ENCODE peak calls at places on chromosomes 1 and 21, in ten cellular contexts. One of them, this sample, is unnamed.

GRCh38 chr1:247269075-247269580 is 13.3 kb downstream of the VN1R5 start:
- DNase-seq in MM.1S: no peak
- DNase-seq in cardiac muscle cell: no peak
- DNase-seq in KG1: no peak
- DNase-seq in activated CD4-positive, alpha-beta T cell treated with anti-CD3 and anti-CD28 coated beads, Interleukin-2, amount 50 U/mL, for 24 hours: no peak
- DNase-seq in endothelial cell: no peak
- DNase-seq in central memory CD8-positive, alpha-beta T cell: no peak
- DNase-seq in fibroblast of mammary gland: no peak
- DNase-seq in uterus: no peak
- DNase-seq in NB4: no peak
- DNase-seq in this sample: no peak

GRCh38 chr1:17990401-17990800 is 117.2 kb upstream of the IGSF21 start:
- DNase-seq in MM.1S: no peak
- DNase-seq in cardiac muscle cell: no peak
- DNase-seq in KG1: no peak
- DNase-seq in activated CD4-positive, alpha-beta T cell treated with anti-CD3 and anti-CD28 coated beads, Interleukin-2, amount 50 U/mL, for 24 hours: no peak
- DNase-seq in endothelial cell: no peak
- DNase-seq in central memory CD8-positive, alpha-beta T cell: no peak
- DNase-seq in fibroblast of mammary gland: no peak
- DNase-seq in uterus: no peak
- DNase-seq in NB4: no peak
- DNase-seq in this sample: no peak

GRCh38 chr1:207352560-207352959 is 31.1 kb downstream of the CD55 start:
- DNase-seq in MM.1S: no peak
- DNase-seq in cardiac muscle cell: no peak
- DNase-seq in KG1: no peak
- DNase-seq in activated CD4-positive, alpha-beta T cell treated with anti-CD3 and anti-CD28 coated beads, Interleukin-2, amount 50 U/mL, for 24 hours: no peak
- DNase-seq in endothelial cell: no peak
- DNase-seq in central memory CD8-positive, alpha-beta T cell: no peak
- DNase-seq in fibroblast of mammary gland: no peak
- DNase-seq in uterus: no peak
- DNase-seq in NB4: no peak
- DNase-seq in this sample: no peak

GRCh38 chr1:159867322-159868064 is 5.0 kb upstream of the VSIG8 start:
- DNase-seq in MM.1S: no peak
- DNase-seq in cardiac muscle cell: peak
- DNase-seq in KG1: no peak
- DNase-seq in activated CD4-positive, alpha-beta T cell treated with anti-CD3 and anti-CD28 coated beads, Interleukin-2, amount 50 U/mL, for 24 hours: no peak
- DNase-seq in endothelial cell: no peak
- DNase-seq in central memory CD8-positive, alpha-beta T cell: no peak
- DNase-seq in fibroblast of mammary gland: peak
- DNase-seq in uterus: peak
- DNase-seq in NB4: no peak
- DNase-seq in this sample: no peak

GRCh38 chr1:245155186-245156040 is 628 bp downstream of the KIF26B start:
- DNase-seq in MM.1S: no peak
- DNase-seq in cardiac muscle cell: peak
- DNase-seq in KG1: no peak
- DNase-seq in activated CD4-positive, alpha-beta T cell treated with anti-CD3 and anti-CD28 coated beads, Interleukin-2, amount 50 U/mL, for 24 hours: no peak
- DNase-seq in endothelial cell: peak
- DNase-seq in central memory CD8-positive, alpha-beta T cell: no peak
- DNase-seq in fibroblast of mammary gland: no peak
- DNase-seq in uterus: no peak
- DNase-seq in NB4: peak
- DNase-seq in this sample: no peak

GRCh38 chr1:41174170-41174569 is 67.9 kb downstream of the SCMH1 start:
- DNase-seq in MM.1S: no peak
- DNase-seq in cardiac muscle cell: no peak
- DNase-seq in KG1: no peak
- DNase-seq in activated CD4-positive, alpha-beta T cell treated with anti-CD3 and anti-CD28 coated beads, Interleukin-2, amount 50 U/mL, for 24 hours: no peak
- DNase-seq in endothelial cell: no peak
- DNase-seq in central memory CD8-positive, alpha-beta T cell: no peak
- DNase-seq in fibroblast of mammary gland: no peak
- DNase-seq in uterus: no peak
- DNase-seq in NB4: no peak
- DNase-seq in this sample: no peak

GRCh38 chr1:22323141-22323845 is 128.4 kb upstream of the ZBTB40 start:
- DNase-seq in MM.1S: no peak
- DNase-seq in cardiac muscle cell: no peak
- DNase-seq in KG1: no peak
- DNase-seq in activated CD4-positive, alpha-beta T cell treated with anti-CD3 and anti-CD28 coated beads, Interleukin-2, amount 50 U/mL, for 24 hours: no peak
- DNase-seq in endothelial cell: no peak
- DNase-seq in central memory CD8-positive, alpha-beta T cell: no peak
- DNase-seq in fibroblast of mammary gland: no peak
- DNase-seq in uterus: no peak
- DNase-seq in NB4: no peak
- DNase-seq in this sample: no peak

GRCh38 chr21:35460441-35460840 is 411.3 kb upstream of the RUNX1 start:
- DNase-seq in MM.1S: no peak
- DNase-seq in cardiac muscle cell: no peak
- DNase-seq in KG1: no peak
- DNase-seq in activated CD4-positive, alpha-beta T cell treated with anti-CD3 and anti-CD28 coated beads, Interleukin-2, amount 50 U/mL, for 24 hours: no peak
- DNase-seq in endothelial cell: no peak
- DNase-seq in central memory CD8-positive, alpha-beta T cell: no peak
- DNase-seq in fibroblast of mammary gland: no peak
- DNase-seq in uterus: no peak
- DNase-seq in NB4: no peak
- DNase-seq in this sample: no peak

GRCh38 chr1:7404046-7404742 is 366.9 kb upstream of the VAMP3 start:
- DNase-seq in MM.1S: no peak
- DNase-seq in cardiac muscle cell: no peak
- DNase-seq in KG1: no peak
- DNase-seq in activated CD4-positive, alpha-beta T cell treated with anti-CD3 and anti-CD28 coated beads, Interleukin-2, amount 50 U/mL, for 24 hours: no peak
- DNase-seq in endothelial cell: no peak
- DNase-seq in central memory CD8-positive, alpha-beta T cell: peak
- DNase-seq in fibroblast of mammary gland: no peak
- DNase-seq in uterus: no peak
- DNase-seq in NB4: no peak
- DNase-seq in this sample: no peak

GRCh38 chr1:43982798-43983197 is 3.8 kb downstream of the B4GALT2 start:
- DNase-seq in MM.1S: no peak
- DNase-seq in cardiac muscle cell: no peak
- DNase-seq in KG1: no peak
- DNase-seq in activated CD4-positive, alpha-beta T cell treated with anti-CD3 and anti-CD28 coated beads, Interleukin-2, amount 50 U/mL, for 24 hours: no peak
- DNase-seq in endothelial cell: no peak
- DNase-seq in central memory CD8-positive, alpha-beta T cell: no peak
- DNase-seq in fibroblast of mammary gland: peak
- DNase-seq in uterus: no peak
- DNase-seq in NB4: peak
- DNase-seq in this sample: no peak

GRCh38 chr1:62428351-62428750 is 8.5 kb upstream of the USP1 start:
- DNase-seq in MM.1S: no peak
- DNase-seq in cardiac muscle cell: no peak
- DNase-seq in KG1: no peak
- DNase-seq in activated CD4-positive, alpha-beta T cell treated with anti-CD3 and anti-CD28 coated beads, Interleukin-2, amount 50 U/mL, for 24 hours: no peak
- DNase-seq in endothelial cell: no peak
- DNase-seq in central memory CD8-positive, alpha-beta T cell: no peak
- DNase-seq in fibroblast of mammary gland: no peak
- DNase-seq in uterus: no peak
- DNase-seq in NB4: no peak
- DNase-seq in this sample: no peak

GRCh38 chr1:226953175-226953800 is 13.2 kb downstream of the COQ8A start:
- DNase-seq in MM.1S: no peak
- DNase-seq in cardiac muscle cell: no peak
- DNase-seq in KG1: no peak
- DNase-seq in activated CD4-positive, alpha-beta T cell treated with anti-CD3 and anti-CD28 coated beads, Interleukin-2, amount 50 U/mL, for 24 hours: no peak
- DNase-seq in endothelial cell: no peak
- DNase-seq in central memory CD8-positive, alpha-beta T cell: no peak
- DNase-seq in fibroblast of mammary gland: no peak
- DNase-seq in uterus: no peak
- DNase-seq in NB4: no peak
- DNase-seq in this sample: no peak

GRCh38 chr1:199747984-199748383 is 279.5 kb upstream of the NR5A2 start:
- DNase-seq in MM.1S: no peak
- DNase-seq in cardiac muscle cell: peak
- DNase-seq in KG1: no peak
- DNase-seq in activated CD4-positive, alpha-beta T cell treated with anti-CD3 and anti-CD28 coated beads, Interleukin-2, amount 50 U/mL, for 24 hours: no peak
- DNase-seq in endothelial cell: peak
- DNase-seq in central memory CD8-positive, alpha-beta T cell: no peak
- DNase-seq in fibroblast of mammary gland: no peak
- DNase-seq in uterus: no peak
- DNase-seq in NB4: no peak
- DNase-seq in this sample: no peak

GRCh38 chr21:26881504-26882228 is 36.5 kb upstream of the ADAMTS1 start:
- DNase-seq in MM.1S: no peak
- DNase-seq in cardiac muscle cell: peak
- DNase-seq in KG1: peak
- DNase-seq in activated CD4-positive, alpha-beta T cell treated with anti-CD3 and anti-CD28 coated beads, Interleukin-2, amount 50 U/mL, for 24 hours: no peak
- DNase-seq in endothelial cell: no peak
- DNase-seq in central memory CD8-positive, alpha-beta T cell: no peak
- DNase-seq in fibroblast of mammary gland: peak
- DNase-seq in uterus: no peak
- DNase-seq in NB4: peak
- DNase-seq in this sample: peak

GRCh38 chr1:71561729-71562128 is 480.9 kb upstream of the ZRANB2 start:
- DNase-seq in MM.1S: no peak
- DNase-seq in cardiac muscle cell: no peak
- DNase-seq in KG1: no peak
- DNase-seq in activated CD4-positive, alpha-beta T cell treated with anti-CD3 and anti-CD28 coated beads, Interleukin-2, amount 50 U/mL, for 24 hours: no peak
- DNase-seq in endothelial cell: no peak
- DNase-seq in central memory CD8-positive, alpha-beta T cell: no peak
- DNase-seq in fibroblast of mammary gland: peak
- DNase-seq in uterus: no peak
- DNase-seq in NB4: no peak
- DNase-seq in this sample: peak

GRCh38 chr1:2346691-2347408 is 44.5 kb downstream of the MORN1 start:
- DNase-seq in MM.1S: no peak
- DNase-seq in cardiac muscle cell: no peak
- DNase-seq in KG1: no peak
- DNase-seq in activated CD4-positive, alpha-beta T cell treated with anti-CD3 and anti-CD28 coated beads, Interleukin-2, amount 50 U/mL, for 24 hours: no peak
- DNase-seq in endothelial cell: no peak
- DNase-seq in central memory CD8-positive, alpha-beta T cell: no peak
- DNase-seq in fibroblast of mammary gland: no peak
- DNase-seq in uterus: peak
- DNase-seq in NB4: no peak
- DNase-seq in this sample: no peak

This sample was measured in stromal cell of bone marrow.